ENCODE peak calls at places on chromosomes 4 and X, in five cellular contexts. One of them, this sample, is unnamed.

GRCh38 chr4:144209491-144209890 is 69.0 kb upstream of the GYPA start:
- DNase-seq in colonic mucosa: no peak
- DNase-seq in GM23248: no peak
- DNase-seq in COR-L47: no peak
- DNase-seq in tibial artery: no peak
- DNase-seq in this sample: no peak

GRCh38 chrX:88977835-88978234 is 230.8 kb downstream of the CPXCR1 start:
- DNase-seq in colonic mucosa: no peak
- DNase-seq in GM23248: no peak
- DNase-seq in COR-L47: no peak
- DNase-seq in tibial artery: no peak
- DNase-seq in this sample: no peak

GRCh38 chr4:120071192-120071795 is 4.6 kb upstream of the MAD2L1 start:
- DNase-seq in colonic mucosa: peak; percentile 56
- DNase-seq in GM23248: peak; percentile 73
- DNase-seq in COR-L47: peak; percentile 34
- DNase-seq in tibial artery: no peak
- DNase-seq in this sample: peak; percentile 72

GRCh38 chr4:3373468-3373867 is 68.3 kb upstream of the HGFAC start:
- DNase-seq in colonic mucosa: no peak
- DNase-seq in GM23248: no peak
- DNase-seq in COR-L47: no peak
- DNase-seq in tibial artery: no peak
- DNase-seq in this sample: no peak

GRCh38 chr4:99832313-99832712 is 15.7 kb downstream of the DAPP1 start:
- DNase-seq in colonic mucosa: peak; percentile 28
- DNase-seq in GM23248: no peak
- DNase-seq in COR-L47: no peak
- DNase-seq in tibial artery: no peak
- DNase-seq in this sample: no peak

GRCh38 chr4:119209077-119209476 is 3.4 kb upstream of the USP53 start:
- DNase-seq in colonic mucosa: no peak
- DNase-seq in GM23248: peak; percentile 95
- DNase-seq in COR-L47: no peak
- DNase-seq in tibial artery: no peak
- DNase-seq in this sample: no peak

GRCh38 chr4:116839826-116840225 is 245.6 kb downstream of the TRAM1L1 start:
- DNase-seq in colonic mucosa: no peak
- DNase-seq in GM23248: no peak
- DNase-seq in COR-L47: no peak
- DNase-seq in tibial artery: no peak
- DNase-seq in this sample: no peak

GRCh38 chrX:57906790-57907189 is 3.5 kb downstream of the ZXDA start:
- DNase-seq in colonic mucosa: no peak
- DNase-seq in GM23248: peak; percentile 73
- DNase-seq in COR-L47: no peak
- DNase-seq in tibial artery: no peak
- DNase-seq in this sample: no peak

GRCh38 chr4:153731239-153731638 is 28.6 kb downstream of the RNF175 start:
- DNase-seq in colonic mucosa: no peak
- DNase-seq in GM23248: peak; percentile 83
- DNase-seq in COR-L47: no peak
- DNase-seq in tibial artery: no peak
- DNase-seq in this sample: no peak

GRCh38 chr4:6516762-6517161 is 44.3 kb upstream of the PPP2R2C start:
- DNase-seq in colonic mucosa: no peak
- DNase-seq in GM23248: no peak
- DNase-seq in COR-L47: no peak
- DNase-seq in tibial artery: no peak
- DNase-seq in this sample: no peak

GRCh38 chr4:68895561-68896198 is 55.9 kb downstream of the UGT2A3 start:
- DNase-seq in colonic mucosa: no peak
- DNase-seq in GM23248: no peak
- DNase-seq in COR-L47: no peak
- DNase-seq in tibial artery: no peak
- DNase-seq in this sample: no peak

GRCh38 chrX:66074920-66075879 is 35.3 kb upstream of the VSIG4 start:
- DNase-seq in colonic mucosa: peak; percentile 23
- DNase-seq in GM23248: no peak
- DNase-seq in COR-L47: no peak
- DNase-seq in tibial artery: peak; percentile 50
- DNase-seq in this sample: peak; percentile 7

GRCh38 chr4:117800636-117801035 is 233.7 kb upstream of the NDST3 start:
- DNase-seq in colonic mucosa: no peak
- DNase-seq in GM23248: no peak
- DNase-seq in COR-L47: no peak
- DNase-seq in tibial artery: no peak
- DNase-seq in this sample: no peak

GRCh38 chr4:68906238-68907137 is 45.1 kb downstream of the UGT2A3 start:
- DNase-seq in colonic mucosa: no peak
- DNase-seq in GM23248: no peak
- DNase-seq in COR-L47: no peak
- DNase-seq in tibial artery: no peak
- DNase-seq in this sample: no peak

GRCh38 chrX:44693255-44693654 is 150.6 kb upstream of the DUSP21 start:
- DNase-seq in colonic mucosa: no peak
- DNase-seq in GM23248: no peak
- DNase-seq in COR-L47: no peak
- DNase-seq in tibial artery: no peak
- DNase-seq in this sample: no peak

GRCh38 chr4:121950212-121950679 is 1.6 kb downstream of the TRPC3 start:
- DNase-seq in colonic mucosa: peak; percentile 87
- DNase-seq in GM23248: peak; percentile 65
- DNase-seq in COR-L47: peak; percentile 14
- DNase-seq in tibial artery: peak; percentile 49
- DNase-seq in this sample: peak; percentile 80

GRCh38 chrX:19628006-19628575 is 112.8 kb upstream of the MAP3K15 start:
- DNase-seq in colonic mucosa: peak; percentile 52
- DNase-seq in GM23248: peak; percentile 10
- DNase-seq in COR-L47: no peak
- DNase-seq in tibial artery: no peak
- DNase-seq in this sample: no peak

GRCh38 chr4:158896459-158897238 is 127.8 kb downstream of the FNIP2 start:
- DNase-seq in colonic mucosa: no peak
- DNase-seq in GM23248: no peak
- DNase-seq in COR-L47: no peak
- DNase-seq in tibial artery: no peak
- DNase-seq in this sample: no peak

GRCh38 chrX:48589482-48590162 is 7.7 kb upstream of the WDR13 start:
- DNase-seq in colonic mucosa: no peak
- DNase-seq in GM23248: no peak
- DNase-seq in COR-L47: no peak
- DNase-seq in tibial artery: no peak
- DNase-seq in this sample: no peak

GRCh38 chr4:6627832-6628231 is 12.7 kb upstream of the MRFAP1 start:
- DNase-seq in colonic mucosa: no peak
- DNase-seq in GM23248: no peak
- DNase-seq in COR-L47: no peak
- DNase-seq in tibial artery: no peak
- DNase-seq in this sample: no peak

GRCh38 chr4:85496933-85497332 is 22.0 kb downstream of the ARHGAP24 start:
- DNase-seq in colonic mucosa: no peak
- DNase-seq in GM23248: peak; percentile 91
- DNase-seq in COR-L47: no peak
- DNase-seq in tibial artery: no peak
- DNase-seq in this sample: no peak

GRCh38 chr4:41750158-41750623 is 1.7 kb upstream of the PHOX2B start:
- DNase-seq in colonic mucosa: no peak
- DNase-seq in GM23248: no peak
- DNase-seq in COR-L47: no peak
- DNase-seq in tibial artery: no peak
- DNase-seq in this sample: no peak

GRCh38 chrX:54483946-54484345 is 12.1 kb downstream of the FGD1 start:
- DNase-seq in colonic mucosa: no peak
- DNase-seq in GM23248: peak; percentile 5
- DNase-seq in COR-L47: no peak
- DNase-seq in tibial artery: no peak
- DNase-seq in this sample: no peak

GRCh38 chrX:54891573-54891972 is 29.1 kb upstream of the TRO start:
- DNase-seq in colonic mucosa: peak; percentile 31
- DNase-seq in GM23248: peak; percentile 52
- DNase-seq in COR-L47: no peak
- DNase-seq in tibial artery: no peak
- DNase-seq in this sample: peak; percentile 8

GRCh38 chr4:63851496-63851895 is 557.8 kb downstream of the TECRL start:
- DNase-seq in colonic mucosa: no peak
- DNase-seq in GM23248: no peak
- DNase-seq in COR-L47: no peak
- DNase-seq in tibial artery: no peak
- DNase-seq in this sample: no peak

GRCh38 chr4:151325320-151326246 is at the start of gene SH3D19:
- DNase-seq in colonic mucosa: peak; percentile 91
- DNase-seq in GM23248: peak; percentile 67
- DNase-seq in COR-L47: no peak
- DNase-seq in tibial artery: peak; percentile 60
- DNase-seq in this sample: peak; percentile 45

GRCh38 chr4:110287130-110287529 is 88.7 kb upstream of the ELOVL6 start:
- DNase-seq in colonic mucosa: no peak
- DNase-seq in GM23248: peak; percentile 94
- DNase-seq in COR-L47: no peak
- DNase-seq in tibial artery: no peak
- DNase-seq in this sample: no peak

GRCh38 chr4:143375326-143376073 is 38.8 kb downstream of the GAB1 start:
- DNase-seq in colonic mucosa: peak; percentile 47
- DNase-seq in GM23248: peak; percentile 46
- DNase-seq in COR-L47: peak; percentile 63
- DNase-seq in tibial artery: no peak
- DNase-seq in this sample: peak; percentile 83

GRCh38 chr4:14987054-14987453 is 15.2 kb upstream of the CPEB2 start:
- DNase-seq in colonic mucosa: no peak
- DNase-seq in GM23248: no peak
- DNase-seq in COR-L47: no peak
- DNase-seq in tibial artery: no peak
- DNase-seq in this sample: no peak

This sample was measured in midbrain.